ENCODE peak calls at places on chromosomes 12 and 14, in eight cellular contexts. F is NAMALWA; L is A172; N is CD4-positive, alpha-beta memory T cell; C is activated naive CD8-positive, alpha-beta T cell treated with anti-CD3 and anti-CD28 coated beads for 36 hours; I is A549; A is skeletal muscle cell; U is NCI-H1436. P is an unnamed sample.
A peak's percentile ranks its signal among the peaks of the same experiment; 100 is the strongest.

GRCh38 chr12:93098077-93098476 is 169.0 kb upstream of the EEA1 start:
- DNase-seq in N (peak; percentile 66), L (peak; percentile 39), A (no peak), F (peak; percentile 92), U (peak; percentile 26), I (peak; percentile 71), C (peak; percentile 55), P (no peak)

GRCh38 chr14:50790568-50790967 is 40.4 kb downstream of the NIN start:
- DNase-seq in C (no peak), N (no peak), F (no peak), U (no peak), I (no peak), A (no peak), L (no peak), P (no peak)

GRCh38 chr12:72191761-72192160 is 80.4 kb upstream of the TRHDE start:
- DNase-seq in C (no peak), A (no peak), N (no peak), L (no peak), I (no peak), F (no peak), U (no peak), P (no peak)

GRCh38 chr14:91170504-91171121 is 56.7 kb downstream of the DGLUCY start:
- DNase-seq in F (no peak), A (no peak), N (no peak), I (no peak), C (no peak), L (no peak), U (no peak), P (no peak)

GRCh38 chr12:118979763-118980406 is 1.5 kb upstream of the SRRM4 start:
- DNase-seq in L (no peak), I (peak; percentile 80), U (peak; percentile 73), F (peak; percentile 78), N (no peak), C (peak; percentile 13), A (no peak), P (peak; percentile 78)

GRCh38 chr14:65686761-65687160 is 274.2 kb downstream of the FUT8 start:
- DNase-seq in N (no peak), F (no peak), L (no peak), U (no peak), I (no peak), C (no peak), A (no peak), P (no peak)

GRCh38 chr14:68950111-68950510 is 29.0 kb downstream of the ACTN1 start:
- DNase-seq in N (no peak), A (peak; percentile 62), I (peak; percentile 67), F (no peak), U (no peak), L (no peak), C (no peak), P (no peak)

GRCh38 chr14:34098045-34098984 is 147.4 kb upstream of the EGLN3 start:
- DNase-seq in I (peak; percentile 49), N (no peak), L (peak; percentile 30), A (no peak), U (no peak), C (peak; percentile 4), F (peak; percentile 1), P (no peak)

GRCh38 chr14:64970776-64971451 is 1.2 kb downstream of the RAB15 start:
- DNase-seq in A (peak; percentile 25), U (no peak), C (no peak), I (peak; percentile 46), L (peak; percentile 69), N (no peak), F (no peak), P (no peak)

GRCh38 chr14:95495538-95496025 is 20.9 kb downstream of the SYNE3 start:
- DNase-seq in C (no peak), N (peak; percentile 52), U (no peak), A (no peak), L (no peak), I (no peak), F (peak; percentile 93), P (no peak)

GRCh38 chr12:26963413-26963812 is 25.1 kb downstream of the FGFR1OP2 start:
- DNase-seq in F (no peak), I (no peak), C (no peak), N (no peak), A (no peak), U (no peak), L (no peak), P (no peak)

GRCh38 chr14:68715032-68715924 is 77.6 kb downstream of the ZFP36L1 start:
- DNase-seq in L (peak; percentile 70), C (peak; percentile 11), U (no peak), I (peak; percentile 31), F (no peak), A (peak; percentile 85), N (no peak), P (no peak)

GRCh38 chr12:55927588-55928502 is at the start of gene PYM1:
- DNase-seq in C (peak; percentile 73), U (no peak), F (peak; percentile 92), A (no peak), I (peak; percentile 85), L (peak; percentile 51), N (peak; percentile 81), P (no peak)

GRCh38 chr12:115880238-115880637 is 397.3 kb downstream of the MED13L start:
- DNase-seq in A (no peak), L (no peak), N (no peak), I (no peak), F (no peak), C (no peak), U (no peak), P (no peak)

GRCh38 chr12:90299121-90299520 is 590.5 kb upstream of the ATP2B1 start:
- DNase-seq in U (no peak), F (peak; percentile 10), C (no peak), I (no peak), A (no peak), N (no peak), L (no peak), P (no peak)

GRCh38 chr14:20501346-20501745 is 4.0 kb upstream of the RNASE10 start:
- DNase-seq in F (no peak), N (no peak), U (no peak), A (peak; percentile 47), L (no peak), C (no peak), I (peak; percentile 10), P (no peak)

GRCh38 chr12:46351138-46351537 is 21.4 kb downstream of the SLC38A2 start:
- DNase-seq in L (no peak), U (no peak), F (no peak), N (no peak), C (no peak), I (no peak), A (no peak), P (no peak)

GRCh38 chr12:42172811-42173210 is 28.1 kb upstream of the GXYLT1 start:
- DNase-seq in A (no peak), C (no peak), F (peak; percentile 12), U (no peak), L (no peak), N (no peak), I (no peak), P (no peak)

GRCh38 chr14:22422238-22422637 is 166.8 kb downstream of the DAD1 start:
- DNase-seq in C (no peak), N (no peak), A (no peak), U (no peak), I (no peak), L (no peak), F (peak; percentile 19), P (peak; percentile 22)

GRCh38 chr14:45041641-45042040 is 42.3 kb upstream of the PRPF39 start:
- DNase-seq in L (no peak), I (no peak), U (no peak), N (no peak), C (no peak), F (no peak), A (no peak), P (no peak)

GRCh38 chr12:47410383-47410782 is 295.4 kb downstream of the RPAP3 start:
- DNase-seq in L (no peak), F (no peak), A (no peak), U (no peak), I (no peak), C (no peak), N (no peak), P (no peak)

GRCh38 chr12:15899282-15899870 is 11.8 kb upstream of the DERA start:
- DNase-seq in C (no peak), I (peak; percentile 35), A (no peak), N (no peak), U (peak; percentile 11), L (no peak), F (peak; percentile 70), P (no peak)

GRCh38 chr14:33978892-33979612 is 28.2 kb upstream of the EGLN3 start:
- DNase-seq in A (no peak), U (no peak), N (no peak), L (no peak), F (no peak), C (no peak), I (no peak), P (no peak)

GRCh38 chr12:7638064-7638763 is 27.5 kb downstream of the APOBEC1 start:
- DNase-seq in U (no peak), I (no peak), C (no peak), N (no peak), L (no peak), F (peak; percentile 17), A (no peak), P (no peak)

GRCh38 chr12:123471374-123472068 is 13.6 kb downstream of the SNRNP35 start:
- DNase-seq in F (no peak), A (peak; percentile 56), C (no peak), I (peak; percentile 52), L (peak; percentile 32), N (no peak), U (no peak), P (no peak)

GRCh38 chr14:54350196-54350595 is 46.6 kb upstream of the CDKN3 start:
- DNase-seq in U (no peak), A (no peak), N (no peak), I (no peak), F (no peak), L (no peak), C (no peak), P (no peak)

GRCh38 chr12:67043771-67044170 is 225.4 kb upstream of the CAND1 start:
- DNase-seq in N (no peak), U (no peak), C (no peak), I (no peak), F (no peak), L (no peak), A (no peak), P (no peak)

GRCh38 chr14:37114559-37114958 is 57.8 kb downstream of the SLC25A21 start:
- DNase-seq in A (no peak), I (no peak), U (no peak), N (no peak), F (no peak), L (no peak), C (no peak), P (no peak)

GRCh38 chr14:58826845-58827686 is 189.3 kb downstream of the DACT1 start:
- DNase-seq in F (peak; percentile 0), C (no peak), U (no peak), A (no peak), L (no peak), N (no peak), I (no peak), P (no peak)

GRCh38 chr12:81015510-81015909 is 62.4 kb upstream of the ACSS3 start:
- DNase-seq in A (no peak), N (no peak), U (no peak), C (no peak), F (no peak), L (peak; percentile 0), I (no peak), P (no peak)

GRCh38 chr12:31118831-31119530 is 45.3 kb downstream of the DDX11 start:
- DNase-seq in A (no peak), U (peak; percentile 83), N (peak; percentile 71), F (peak; percentile 71), I (peak; percentile 74), L (no peak), C (peak; percentile 29), P (peak; percentile 88)

GRCh38 chr14:89648510-89648909 is 231.5 kb upstream of the FOXN3 start:
- DNase-seq in I (no peak), U (no peak), C (no peak), A (no peak), F (no peak), L (no peak), N (no peak), P (no peak)

GRCh38 chr12:75890660-75891059 is 140.9 kb downstream of the PHLDA1 start:
- DNase-seq in U (no peak), A (no peak), F (no peak), C (no peak), L (no peak), I (no peak), N (no peak), P (no peak)

GRCh38 chr14:49420201-49420600 is 166.0 kb downstream of the RPS29 start:
- DNase-seq in N (no peak), U (no peak), C (no peak), F (no peak), A (no peak), I (no peak), L (no peak), P (no peak)

P was measured in NCI-H2171.